ENCODE peak calls at places on chromosomes 11 and 22, in six cellular contexts. A is A549, B is SK-N-SH, H is K562, V is HepG2, F is GM12878. O is an unnamed sample.

GRCh38 chr22:43222281-43222680 is 35.3 kb upstream of the TTLL12 start:
- DNase-seq in A (no peak), B (peak; percentile 59), F (no peak), H (peak; percentile 66), V (no peak), O (no peak)

GRCh38 chr11:110298298-110298765 is 1.9 kb upstream of the RDX start:
- DNase-seq in F (no peak), V (peak; percentile 86), A (peak; percentile 80), H (no peak), B (no peak), O (no peak)

GRCh38 chr11:115535781-115536180 is 31.6 kb upstream of the CADM1 start:
- DNase-seq in H (no peak), A (no peak), V (no peak), F (no peak), B (no peak), O (no peak)

GRCh38 chr22:24133187-24133965 is 47.9 kb upstream of the SUSD2 start:
- DNase-seq in B (no peak), F (no peak), H (no peak), A (peak; percentile 27), V (no peak), O (no peak)

GRCh38 chr11:107457558-107458271 is at the start of gene CWF19L2:
- DNase-seq in V (peak; percentile 96), H (peak; percentile 94), B (peak; percentile 79), A (peak; percentile 94), F (peak; percentile 93), O (peak; percentile 81)

GRCh38 chr11:114195981-114196731 is 100.0 kb upstream of the NNMT start:
- DNase-seq in B (no peak), H (no peak), V (no peak), A (no peak), F (no peak), O (no peak)

GRCh38 chr11:119323532-119324033 is 6.7 kb upstream of the MCAM start:
- DNase-seq in H (peak; percentile 56), B (peak; percentile 86), V (peak; percentile 46), F (peak; percentile 37), A (peak; percentile 63), O (peak; percentile 98)

GRCh38 chr11:120547301-120547700 is 35.8 kb downstream of the GRIK4 start:
- DNase-seq in F (no peak), H (no peak), B (no peak), A (no peak), V (no peak), O (no peak)

GRCh38 chr11:13868710-13869403 is 93.7 kb upstream of the SPON1 start:
- DNase-seq in V (no peak), F (no peak), A (no peak), H (no peak), B (no peak), O (no peak)

DNA sequence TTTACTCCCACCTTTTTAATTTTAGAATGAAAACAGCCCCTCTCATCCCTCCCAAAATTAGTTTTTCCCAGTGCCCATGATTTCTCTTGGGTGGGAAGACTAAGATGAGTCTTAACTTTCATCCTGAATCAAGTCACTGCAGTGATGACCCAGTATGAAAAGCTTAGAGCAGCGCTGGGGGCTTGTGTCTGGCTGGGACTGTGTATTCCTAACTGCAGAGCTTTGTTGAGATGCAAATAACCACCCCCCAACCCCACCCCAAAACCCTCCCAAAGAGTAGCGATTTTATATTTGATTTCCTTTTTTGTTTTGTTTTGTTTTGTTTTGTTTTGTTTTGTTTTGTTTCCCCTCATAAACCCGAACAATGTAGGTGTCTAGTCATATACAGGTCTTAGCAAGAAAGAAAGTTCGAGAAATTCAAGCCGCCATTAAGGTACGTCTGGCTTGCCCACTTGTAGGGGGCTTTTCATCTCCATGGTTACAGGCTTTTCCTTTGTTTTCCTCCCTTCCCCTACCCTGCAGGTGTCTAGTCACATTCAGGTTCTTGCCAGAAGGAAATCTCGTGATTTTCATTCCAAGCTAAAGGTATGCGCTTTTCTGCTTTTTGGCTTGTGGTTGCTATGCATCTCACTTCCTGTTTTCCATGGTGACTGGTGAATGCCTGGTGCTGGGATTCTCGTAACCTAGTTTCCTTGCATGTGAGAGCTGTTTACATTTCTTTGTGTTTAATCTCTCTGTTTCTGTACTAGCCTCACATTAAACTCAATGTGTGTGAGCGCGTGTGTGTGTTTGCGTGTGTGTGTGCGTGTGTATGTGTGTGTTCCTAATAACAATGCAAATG is 144.6 kb upstream of the RASSF10 start:
- DNase-seq in A (peak; percentile 44), B (peak; percentile 47), V (no peak), F (no peak), H (no peak), O (no peak)
- TF ChIP-seq CHD2 in A (no peak), B (no peak), V (no peak), F (no peak), H (no peak), O (peak; percentile 78)

DNA sequence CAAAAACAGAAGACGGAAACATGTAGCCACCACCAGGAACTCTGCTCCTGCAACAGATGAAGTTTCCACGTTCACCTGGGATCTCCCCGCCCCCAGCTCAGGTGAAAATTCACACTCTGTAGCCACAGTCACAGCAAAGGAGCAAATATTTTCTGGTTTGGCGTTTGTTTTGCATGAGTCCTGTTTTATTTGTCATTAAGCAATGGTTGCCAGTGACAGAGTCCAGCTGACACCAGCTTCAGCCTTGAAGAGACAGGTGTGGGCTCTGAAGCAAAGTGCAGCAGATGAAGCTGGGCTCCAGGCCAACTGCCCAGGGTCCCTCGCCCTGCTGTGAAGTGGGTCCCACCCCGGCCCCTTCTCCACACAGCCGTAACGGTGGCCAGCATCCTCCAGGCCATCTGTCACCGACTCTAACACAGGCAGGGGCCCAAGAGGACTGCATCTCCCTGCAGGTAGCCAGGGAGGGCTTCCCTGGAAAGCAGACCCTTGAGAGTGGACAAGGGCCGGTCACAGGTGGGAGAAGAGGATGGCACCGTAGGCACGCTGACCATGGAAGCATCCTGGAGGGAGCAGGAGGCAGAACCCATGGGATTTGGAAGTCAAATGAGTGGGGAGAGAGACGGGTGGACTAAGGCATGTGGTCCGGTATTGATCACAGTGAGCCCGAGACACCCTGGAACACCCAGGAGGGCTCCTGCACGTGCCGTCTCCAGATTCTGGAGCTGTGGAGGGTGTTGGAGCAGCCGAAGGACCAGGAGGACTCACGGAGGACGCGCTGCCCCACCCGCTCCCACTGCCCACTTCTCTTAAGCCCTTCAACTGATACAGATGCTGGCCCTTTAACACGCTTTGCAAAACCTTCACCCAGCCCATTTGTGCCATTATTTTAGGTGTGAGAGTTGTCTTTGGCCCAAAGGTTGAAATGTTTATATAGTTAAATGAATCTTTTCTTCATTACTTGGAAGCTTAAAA is 294.6 kb downstream of the BRD1 start:
- DNase-seq in F (no peak), V (no peak), B (no peak), A (no peak), H (no peak), O (no peak)
- TF ChIP-seq RFX5 in F (no peak), V (no peak), B (no peak), A (no peak), H (no peak), O (no peak)

DNA sequence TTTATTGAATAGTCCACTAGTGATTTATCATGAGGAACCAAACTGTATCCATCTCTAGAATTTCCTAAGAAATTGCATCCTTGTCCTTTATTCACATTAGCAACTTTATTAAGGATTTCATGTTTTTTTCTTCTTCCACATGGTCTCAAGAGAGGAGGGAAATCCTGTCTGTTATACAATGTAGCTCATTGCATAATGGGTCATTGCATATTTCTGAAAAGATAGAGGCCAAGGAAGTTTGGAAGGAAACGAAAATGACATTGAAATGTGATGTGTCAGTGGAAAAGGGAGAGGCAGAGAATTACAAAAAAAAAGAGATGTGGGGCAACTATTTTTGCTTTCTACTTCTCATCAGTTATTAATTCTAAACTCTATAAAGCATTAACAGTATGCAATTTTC is 353.1 kb downstream of the METTL15 start:
- DNase-seq in F (no peak), V (no peak), B (no peak), H (no peak), A (no peak), O (no peak)
- TF ChIP-seq CHD2 in F (no peak), V (no peak), B (no peak), H (no peak), A (no peak), O (no peak)

GRCh38 chr11:1835671-1836010 is 851 bp downstream of the SYT8 start:
- DNase-seq in A (no peak), H (no peak), B (no peak), V (no peak), F (no peak), O (no peak)

GRCh38 chr11:1832989-1833365 is 1.8 kb upstream of the SYT8 start:
- DNase-seq in H (no peak), V (no peak), F (no peak), B (no peak), A (no peak), O (no peak)

GRCh38 chr11:1832181-1832988 is 2.4 kb upstream of the SYT8 start:
- DNase-seq in H (peak; percentile 87), A (peak; percentile 44), V (no peak), F (no peak), B (peak; percentile 95), O (peak; percentile 92)

GRCh38 chr11:1834791-1835670 is at the start of gene SYT8:
- DNase-seq in V (no peak), A (no peak), F (no peak), H (no peak), B (peak; percentile 72), O (no peak)

DNA sequence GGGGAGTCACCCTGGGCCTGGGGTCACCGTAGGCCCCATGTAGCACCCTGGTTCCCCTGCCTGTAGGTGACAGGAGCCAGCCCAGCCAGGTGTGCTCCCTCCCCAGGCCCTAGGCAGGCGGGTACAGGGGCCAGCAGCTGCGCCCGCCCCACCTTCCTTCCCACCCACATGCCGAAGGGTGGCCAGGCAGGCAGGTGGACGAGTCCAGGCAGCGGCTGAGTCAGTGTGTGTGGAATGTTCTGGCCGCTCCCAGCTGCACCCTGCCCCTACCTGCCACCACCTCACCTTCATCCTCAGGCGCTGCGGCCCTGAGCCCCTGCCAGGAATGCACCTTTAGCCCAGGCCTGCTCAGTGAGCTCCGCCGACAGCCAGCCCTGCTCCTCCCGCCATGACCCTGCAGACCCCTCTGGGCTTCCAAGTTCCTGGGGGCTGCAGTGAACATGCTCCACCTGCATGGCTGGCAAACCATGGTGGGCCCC is 619 bp upstream of the SYT8 start:
- DNase-seq in A (no peak), B (no peak), H (no peak), V (peak; percentile 24), F (no peak), O (no peak)
- TF ChIP-seq RFX5 in A (no peak), B (no peak), H (no peak), V (no peak), F (no peak), O (no peak)

GRCh38 chr11:17743808-17744119 is 9.2 kb downstream of the KCNC1 start:
- DNase-seq in F (no peak), A (no peak), H (no peak), B (no peak), V (no peak), O (no peak)
- TF ChIP-seq CHD2 in F (no peak), A (no peak), H (no peak), B (no peak), V (no peak), O (no peak)

DNA sequence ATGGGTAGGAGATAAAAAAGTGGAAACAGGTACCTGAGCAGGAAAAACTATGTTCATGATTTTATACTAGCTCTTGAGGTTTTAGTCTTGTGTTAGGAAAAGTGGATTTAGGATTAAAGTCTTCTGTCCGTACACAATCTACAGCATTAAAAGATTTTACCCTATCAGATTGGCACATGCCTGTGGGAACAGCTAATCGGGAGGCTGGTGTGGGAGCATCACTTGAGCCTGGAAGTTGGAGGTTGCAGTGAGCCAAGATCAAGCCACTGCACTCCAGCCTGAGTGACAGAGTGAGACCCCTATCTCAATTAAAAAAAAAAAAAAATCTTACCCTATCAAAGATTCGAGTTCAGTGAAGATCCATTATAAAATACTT is 12.2 kb upstream of the CRKL start:
- DNase-seq in A (no peak), B (no peak), H (no peak), V (no peak), F (no peak), O (no peak)
- TF ChIP-seq RFX5 in A (no peak), B (no peak), H (no peak), V (no peak), F (no peak), O (no peak)

O was measured in H1.